ENCODE peak calls at places on chromosomes 1 and 21, in four cellular contexts. B, G, F and L are unnamed samples.
A peak's percentile ranks its signal among the peaks of the same experiment; 100 is the strongest.

GRCh38 chr1:158649052-158649451 is 37.5 kb downstream of the SPTA1 start:
- DNase-seq in G (no peak), B (no peak), F (no peak), L (no peak)

GRCh38 chr1:64396817-64397216 is 73.1 kb upstream of the CACHD1 start:
- DNase-seq in B (peak; percentile 12), G (peak; percentile 26), F (peak; percentile 34), L (no peak)

GRCh38 chr1:153238536-153238935 is 21.0 kb upstream of the LORICRIN start:
- DNase-seq in G (peak; percentile 4), B (peak; percentile 21), F (no peak), L (no peak)

GRCh38 chr1:46171872-46172271 is 3.0 kb upstream of the TSPAN1 start:
- DNase-seq in F (no peak), B (no peak), G (no peak), L (no peak)

GRCh38 chr1:192539450-192540132 is 36.0 kb upstream of the RGS1 start:
- DNase-seq in G (peak; percentile 61), F (no peak), B (no peak), L (no peak)

GRCh38 chr1:36814774-36815173 is 219.5 kb downstream of the GRIK3 start:
- DNase-seq in G (no peak), B (no peak), F (no peak), L (no peak)

GRCh38 chr1:226132731-226133503 is 53.6 kb downstream of the ACBD3 start:
- DNase-seq in F (no peak), B (no peak), G (no peak), L (no peak)

GRCh38 chr1:17405898-17406759 is 33.3 kb downstream of the RCC2 start:
- DNase-seq in B (peak; percentile 82), G (peak; percentile 22), F (peak; percentile 50), L (no peak)

GRCh38 chr1:31460027-31460426 is 47.0 kb downstream of the SERINC2 start:
- DNase-seq in B (peak; percentile 45), G (no peak), F (no peak), L (no peak)

GRCh38 chr1:223337174-223337869 is 26.7 kb downstream of the SUSD4 start:
- DNase-seq in G (no peak), F (no peak), B (no peak), L (no peak)

GRCh38 chr1:210031473-210031872 is 93.5 kb downstream of the SYT14 start:
- DNase-seq in F (no peak), G (no peak), B (no peak), L (no peak)

GRCh38 chr1:226001852-226002666 is 2.9 kb upstream of the SDE2 start:
- DNase-seq in B (peak; percentile 93), F (no peak), G (no peak), L (no peak)

GRCh38 chr1:235075955-235076308 is 52.7 kb downstream of the TOMM20 start:
- DNase-seq in F (no peak), G (no peak), B (no peak), L (no peak)

GRCh38 chr1:64969305-64970066 is 3.1 kb upstream of the JAK1 start:
- DNase-seq in G (no peak), B (no peak), F (no peak), L (no peak)

GRCh38 chr1:155085504-155086181 is 7.0 kb downstream of the EFNA3 start:
- DNase-seq in B (peak; percentile 81), G (no peak), F (no peak), L (no peak)

GRCh38 chr21:46120301-46121285 is 22.7 kb downstream of the COL6A2 start:
- DNase-seq in F (no peak), G (no peak), B (no peak), L (no peak)
- TF ChIP-seq SIN3A in F (no peak), G (no peak), B (no peak), L (no peak)

DNA sequence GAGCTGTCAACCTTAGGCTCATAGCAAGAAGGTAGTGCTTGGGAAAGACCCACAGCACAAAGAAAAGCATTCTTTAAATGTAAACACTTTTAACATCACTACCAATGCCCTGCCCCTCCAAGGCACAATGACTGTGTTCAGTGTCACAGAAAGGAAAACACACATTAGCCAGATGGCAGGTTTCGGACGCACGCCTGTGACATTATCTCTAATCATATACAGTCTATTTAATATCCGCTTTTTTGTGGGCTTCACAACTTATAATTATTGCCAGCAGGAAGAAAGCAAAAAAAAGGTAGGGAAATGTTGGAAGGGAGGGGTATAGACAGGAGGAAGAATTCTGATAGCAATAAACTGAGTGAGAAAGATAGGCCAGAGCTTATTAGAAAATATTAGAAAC is 112.4 kb upstream of the BEND5 start:
- DNase-seq in G (no peak), B (no peak), F (no peak), L (no peak)
- TF ChIP-seq EGR1 in G (no peak), B (no peak), F (no peak), L (no peak)

DNA sequence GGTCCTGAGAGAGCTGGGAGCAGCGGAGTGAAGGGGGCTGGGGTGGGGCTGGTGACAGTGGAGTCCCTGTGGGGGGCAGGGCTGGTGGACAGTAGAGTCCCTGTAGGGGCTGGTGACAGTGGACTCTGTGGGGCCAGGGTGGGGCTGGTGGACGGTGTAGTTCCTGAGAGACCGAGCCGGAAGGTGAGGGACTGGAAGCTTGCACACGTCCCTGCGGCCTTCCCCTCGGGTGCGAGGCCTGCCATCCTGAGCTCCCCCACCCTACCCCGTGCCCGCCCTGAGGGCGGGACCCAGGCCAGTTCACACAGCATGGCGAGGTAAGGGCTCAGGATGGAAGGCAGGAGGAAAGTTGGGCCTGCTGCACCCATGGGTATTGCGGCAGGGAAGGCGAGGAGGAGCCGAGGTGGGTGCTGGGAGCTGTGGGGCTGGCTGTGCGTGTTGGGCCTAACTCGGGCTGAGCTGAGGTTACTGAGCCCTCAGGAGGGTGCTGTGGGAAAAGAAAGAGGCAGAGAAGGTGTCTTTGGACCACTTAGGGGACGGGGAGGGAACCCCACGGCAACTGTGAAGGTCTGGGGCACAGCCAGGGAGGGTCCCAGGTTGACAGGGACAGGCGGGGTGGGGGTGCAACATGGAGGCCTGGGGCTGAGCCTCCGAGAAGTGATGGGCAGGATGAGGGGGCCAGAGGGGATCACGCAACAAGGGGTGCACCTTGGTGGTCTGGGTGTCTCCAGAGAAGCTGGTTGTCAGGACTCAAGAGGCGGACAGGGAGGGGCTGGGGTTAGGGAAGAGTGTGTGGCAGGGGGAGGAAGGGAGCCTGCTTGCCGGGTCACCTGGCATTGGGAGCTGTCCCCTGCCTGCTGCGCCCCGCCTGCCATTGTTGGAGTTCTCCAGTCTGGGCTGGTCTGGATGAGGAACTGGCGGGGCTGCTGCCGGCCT is 60.8 kb downstream of the PRKCZ start:
- DNase-seq in B (no peak), F (no peak), G (no peak), L (no peak)
- TF ChIP-seq SIN3A in B (no peak), F (no peak), G (no peak), L (no peak)

DNA sequence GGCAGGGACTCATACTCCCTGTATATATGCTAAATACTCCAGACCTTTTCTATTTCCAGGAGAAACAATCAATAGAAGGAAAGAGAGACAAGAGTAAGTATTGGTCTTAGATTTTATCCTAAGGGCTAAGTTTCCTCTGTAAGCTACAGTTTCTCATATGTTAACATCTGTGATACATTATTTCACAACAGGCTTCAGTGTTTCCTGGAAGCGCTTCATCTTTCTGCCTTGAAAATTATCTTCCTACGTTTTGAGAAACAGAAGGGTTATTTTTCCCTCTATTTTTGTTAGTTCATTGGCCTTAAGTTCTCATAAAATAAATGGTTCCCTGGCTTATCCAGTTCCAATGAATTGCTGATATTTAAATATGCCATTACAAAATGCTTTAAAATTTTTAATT is 15.6 kb downstream of the FMO1 start:
- DNase-seq in G (no peak), F (no peak), B (no peak), L (no peak)
- TF ChIP-seq EGR1 in G (no peak), F (no peak), B (no peak), L (no peak)

DNA sequence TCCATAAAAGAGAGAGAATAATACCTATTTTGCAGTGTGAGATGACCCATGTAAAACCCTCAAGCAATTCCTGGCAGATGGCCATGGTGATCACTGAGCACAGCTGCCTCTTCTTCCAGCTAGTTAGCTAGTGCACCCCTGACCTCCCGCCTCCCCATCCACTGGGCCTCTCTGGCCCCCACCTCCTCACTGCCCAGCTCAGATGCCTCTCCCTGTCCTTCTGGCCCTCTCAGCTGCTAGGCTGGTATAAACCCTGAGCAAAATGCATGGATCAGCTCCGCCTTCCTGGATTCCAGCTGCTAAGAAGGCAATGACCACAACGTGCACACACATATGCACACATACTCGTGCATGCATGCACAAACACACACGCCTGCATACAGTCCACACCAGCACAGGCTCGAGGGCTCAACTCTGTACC is 117.2 kb downstream of the DMRTB1 start:
- DNase-seq in B (no peak), F (no peak), G (no peak), L (no peak)
- TF ChIP-seq SIN3A in B (no peak), F (no peak), G (no peak), L (no peak)

DNA sequence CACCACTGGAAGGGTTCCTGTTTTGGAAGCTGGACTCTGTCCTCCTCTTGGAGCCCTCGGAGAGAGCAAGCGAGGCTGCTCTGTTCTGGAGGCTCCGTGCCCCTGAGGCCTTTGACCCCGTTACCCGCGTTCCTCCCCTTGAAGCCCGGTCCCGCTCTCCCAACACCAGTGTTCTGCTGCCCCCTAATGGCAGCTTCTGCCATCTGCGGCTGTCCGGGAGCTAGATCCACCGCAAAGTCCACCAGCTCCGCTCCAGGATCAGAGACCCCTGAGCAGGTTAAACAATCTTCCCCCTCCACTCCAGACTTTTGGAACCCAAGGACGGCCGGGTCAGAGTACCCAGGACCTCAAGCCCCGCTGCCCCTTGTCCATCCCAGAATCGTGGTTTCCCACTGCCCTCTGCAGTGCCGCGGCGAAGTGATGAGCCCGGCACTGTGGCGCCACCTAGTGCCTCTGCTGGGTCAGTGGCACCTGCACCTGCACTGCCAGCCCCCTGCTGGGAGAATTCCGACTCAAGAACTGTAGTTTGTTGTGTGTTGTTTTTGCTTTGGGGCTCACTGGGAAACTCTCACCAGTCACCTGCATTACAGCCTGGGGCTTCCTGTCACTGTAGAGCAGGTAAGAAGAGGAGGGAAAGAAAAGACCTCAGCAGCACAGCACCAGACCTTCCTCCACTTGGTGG is 63.6 kb upstream of the NFASC start:
- DNase-seq in F (peak; percentile 64), G (peak; percentile 76), B (peak; percentile 92), L (peak; percentile 43)
- TF ChIP-seq EGR1 in F (peak; percentile 12), G (no peak), B (no peak), L (no peak)

DNA sequence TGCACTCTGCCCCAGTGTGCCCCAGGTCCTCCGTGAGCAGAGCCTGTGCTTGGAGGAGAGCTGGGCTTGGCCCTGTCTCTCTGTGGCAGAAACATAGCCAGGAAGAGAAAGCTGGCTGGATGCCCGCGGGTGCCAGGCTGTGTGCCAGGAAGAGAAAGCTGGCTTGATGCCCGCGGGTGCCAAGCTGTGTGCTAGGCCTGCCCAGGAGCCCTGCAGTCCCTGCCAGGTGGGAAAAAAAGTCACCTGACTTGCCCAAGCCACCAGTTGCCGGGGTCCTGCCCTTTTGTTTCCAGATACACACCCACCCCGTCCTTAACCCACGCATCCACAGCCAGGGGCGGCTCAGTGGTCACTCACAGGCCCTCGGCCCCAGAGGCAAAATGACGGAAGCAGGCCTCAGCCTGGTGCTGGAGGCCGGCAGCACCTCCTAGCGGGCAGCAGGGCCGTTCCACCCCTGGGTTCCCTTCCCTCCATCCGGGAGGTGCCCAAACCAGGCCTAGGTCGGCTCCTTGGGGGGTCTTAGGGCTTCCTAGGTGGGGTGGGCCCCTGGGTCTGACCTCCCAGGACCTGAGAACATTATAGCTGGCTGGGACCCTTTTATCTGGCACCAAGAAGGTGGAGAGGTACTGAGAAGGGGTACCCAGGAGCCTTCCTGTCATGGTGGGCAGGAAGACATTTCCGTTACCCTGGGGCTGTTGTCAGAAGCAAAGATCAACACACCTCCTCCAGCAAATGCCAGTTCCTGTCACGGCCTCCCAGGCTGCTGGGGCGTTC is 9.1 kb downstream of the ITGB2 start:
- DNase-seq in G (no peak), F (no peak), B (peak; percentile 68), L (no peak)
- TF ChIP-seq SIN3A in G (no peak), F (no peak), B (no peak), L (no peak)